ENCODE peak calls at places on chromosomes 5 and 9, in seven cellular contexts. N is lung; M is GM03348; B is GM19239; R is stimulated activated CD8-positive, alpha-beta memory T cell treated with anti-CD3 and anti-CD28 coated beads, Interleukin-7, amount 100 ng/mL, for 1 hour; C is left cardiac atrium; H is fibroblast of mammary gland. A is an unnamed sample.

GRCh38 chr9:13628526-13628925 is 349.0 kb upstream of the MPDZ start:
- DNase-seq in N (no peak), B (no peak), M (no peak), H (no peak), R (no peak), C (no peak), A (no peak)

GRCh38 chr5:103232393-103232999 is 26.1 kb upstream of the MACIR start:
- DNase-seq in M (peak), R (no peak), H (peak), C (no peak), N (no peak), B (no peak), A (no peak)

GRCh38 chr5:72353046-72353445 is 32.9 kb downstream of the PTCD2 start:
- DNase-seq in N (no peak), R (no peak), C (no peak), B (no peak), H (peak), M (peak), A (no peak)

GRCh38 chr9:88789785-88790184 is 201.5 kb upstream of the S1PR3 start:
- DNase-seq in N (no peak), H (peak), C (no peak), B (no peak), R (no peak), M (peak), A (no peak)

GRCh38 chr5:9733456-9733855 is 103.3 kb upstream of the TAS2R1 start:
- DNase-seq in C (no peak), M (peak), N (no peak), B (no peak), H (no peak), R (no peak), A (no peak)

GRCh38 chr9:19699757-19700156 is 89.1 kb downstream of the SLC24A2 start:
- DNase-seq in B (no peak), C (no peak), M (no peak), N (no peak), R (no peak), H (no peak), A (no peak)

GRCh38 chr5:52896524-52897237 is 92.5 kb upstream of the ITGA2 start:
- DNase-seq in R (no peak), N (no peak), C (no peak), B (no peak), H (peak), M (peak), A (no peak)

GRCh38 chr5:120703923-120704445 is 239.9 kb downstream of the PRR16 start:
- DNase-seq in M (no peak), H (no peak), C (no peak), R (no peak), B (no peak), N (no peak), A (no peak)

GRCh38 chr9:72665421-72665820 is 144.0 kb downstream of the TMC1 start:
- DNase-seq in H (peak), R (no peak), M (peak), C (no peak), N (no peak), B (no peak), A (no peak)

GRCh38 chr9:21559402-21560280 is 77.5 kb upstream of the IFNE start:
- DNase-seq in C (peak), R (peak), M (peak), N (no peak), H (peak), B (peak), A (no peak)

GRCh38 chr5:106127341-106127781 is 1543.4 kb downstream of the EFNA5 start:
- DNase-seq in C (no peak), H (no peak), N (no peak), B (no peak), R (no peak), M (no peak), A (no peak)

GRCh38 chr5:10892135-10892910 is 131.3 kb upstream of the DAP start:
- DNase-seq in B (no peak), C (no peak), M (peak), R (no peak), H (no peak), N (no peak), A (no peak)

A was measured in nucleus accumbens.